ENCODE peak calls at places on chromosomes 11 and 22, in seven cellular contexts. J is left ventricle myocardium inferior, P is right lobe of liver, T is BE2C, Y is foreskin keratinocyte, X is pancreas, V is heart left ventricle. U is an unnamed sample.
A peak's percentile ranks its signal among the peaks of the same experiment; 100 is the strongest.

GRCh38 chr11:76599041-76600013 is 71.2 kb downstream of the LRRC32 start:
- DNase-seq in J (no peak), X (no peak), Y (no peak), T (no peak), V (no peak), P (no peak), U (no peak)

GRCh38 chr11:12087075-12087775 is 23.2 kb upstream of the MICAL2 start:
- DNase-seq in Y (peak; percentile 93), X (no peak), T (no peak), J (no peak), P (no peak), V (no peak), U (no peak)

GRCh38 chr11:71446942-71447688 is 1.1 kb downstream of the DHCR7 start:
- DNase-seq in J (no peak), X (no peak), Y (peak; percentile 74), P (no peak), T (no peak), V (no peak), U (peak; percentile 73)

GRCh38 chr11:10784229-10785145 is 24.2 kb downstream of the EIF4G2 start:
- DNase-seq in X (no peak), T (peak; percentile 51), J (peak; percentile 28), V (peak; percentile 49), P (no peak), Y (no peak), U (no peak)

GRCh38 chr11:134158023-134158422 is 65.7 kb downstream of the NCAPD3 start:
- DNase-seq in P (no peak), T (no peak), V (no peak), J (no peak), X (no peak), Y (no peak), U (no peak)

GRCh38 chr11:57307666-57308270 is 17.0 kb downstream of the TNKS1BP1 start:
- DNase-seq in Y (peak; percentile 79), J (no peak), T (no peak), V (no peak), P (no peak), X (no peak), U (peak; percentile 54)

GRCh38 chr11:3147257-3147619 is 17.9 kb downstream of the OSBPL5 start:
- DNase-seq in T (no peak), Y (no peak), J (peak; percentile 68), P (no peak), V (no peak), X (no peak), U (no peak)

GRCh38 chr11:101049813-101050212 is 79.8 kb downstream of the PGR start:
- DNase-seq in P (no peak), V (no peak), J (no peak), T (no peak), Y (no peak), X (no peak), U (no peak)

GRCh38 chr11:45021001-45021400 is 70.3 kb upstream of the TP53I11 start:
- DNase-seq in V (peak; percentile 45), T (no peak), P (no peak), Y (no peak), X (no peak), J (no peak), U (no peak)

GRCh38 chr11:96230686-96231085 is 112.3 kb downstream of the MAML2 start:
- DNase-seq in J (no peak), Y (no peak), T (no peak), X (no peak), P (no peak), V (no peak), U (no peak)

GRCh38 chr11:30635401-30635989 is 49.3 kb upstream of the MPPED2 start:
- DNase-seq in V (no peak), Y (no peak), X (no peak), J (no peak), P (no peak), T (peak; percentile 17), U (peak; percentile 61)

GRCh38 chr11:118436639-118437045 is 350 bp downstream of the KMT2A start:
- DNase-seq in X (peak; percentile 43), J (no peak), V (peak; percentile 31), T (peak; percentile 35), Y (peak; percentile 6), P (no peak), U (peak; percentile 60)

GRCh38 chr11:63343130-63343529 is 26.5 kb upstream of the SLC22A9 start:
- DNase-seq in V (no peak), Y (no peak), T (no peak), P (no peak), J (no peak), X (no peak), U (no peak)

GRCh38 chr11:69934861-69935494 is 115.8 kb upstream of the FGF3 start:
- DNase-seq in T (peak; percentile 74), X (no peak), P (no peak), Y (no peak), V (no peak), J (peak; percentile 14), U (peak; percentile 58)

GRCh38 chr11:120773501-120774031 is 250.3 kb upstream of the TBCEL start:
- DNase-seq in X (no peak), P (no peak), V (no peak), J (no peak), T (no peak), Y (no peak), U (peak; percentile 15)

GRCh38 chr11:12007769-12008737 is at the start of gene DKK3:
- DNase-seq in V (peak; percentile 47), X (no peak), Y (peak; percentile 76), T (peak; percentile 23), P (no peak), J (no peak), U (no peak)

GRCh38 chr22:41857160-41857859 is 24.4 kb downstream of the SREBF2 start:
- DNase-seq in P (no peak), V (peak; percentile 40), T (peak; percentile 59), Y (peak; percentile 85), X (no peak), J (no peak), U (no peak)

GRCh38 chr22:31075961-31076360 is 5.2 kb upstream of the SMTN start:
- DNase-seq in T (no peak), P (peak; percentile 67), V (peak; percentile 91), X (no peak), Y (no peak), J (peak; percentile 93), U (peak; percentile 93)

GRCh38 chr11:2794419-2794795 is 91.2 kb downstream of the CDKN1C start:
- DNase-seq in Y (no peak), V (peak; percentile 13), T (no peak), X (no peak), J (peak; percentile 9), P (peak; percentile 5), U (peak; percentile 42)

GRCh38 chr22:28440517-28441366 is 238.9 kb downstream of the TTC28 start:
- DNase-seq in Y (no peak), T (no peak), X (no peak), V (no peak), P (no peak), J (no peak), U (no peak)

GRCh38 chr11:61116426-61117214 is 14.3 kb downstream of the CD5 start:
- DNase-seq in V (no peak), X (no peak), J (no peak), P (peak; percentile 1), T (no peak), Y (no peak), U (no peak)

GRCh38 chr11:69295995-69296889 is 2.3 kb downstream of the MYEOV start:
- DNase-seq in V (no peak), X (no peak), Y (peak; percentile 46), J (peak; percentile 54), P (peak; percentile 70), T (no peak), U (peak; percentile 82)

GRCh38 chr11:2949920-2950319 is 20.7 kb upstream of the PHLDA2 start:
- DNase-seq in T (no peak), V (no peak), Y (no peak), J (no peak), X (no peak), P (no peak), U (no peak)

GRCh38 chr11:117430293-117430955 is 102.8 kb downstream of the CEP164 start:
- DNase-seq in P (no peak), V (no peak), T (no peak), J (no peak), X (no peak), Y (no peak), U (no peak)
- H3K27me3 ChIP-seq in P (no peaks in the 10 kb centered on the region), V (no peaks in the 10 kb centered on the region), T (no peaks in the 10 kb centered on the region), J (peaks cover 3% of the 10 kb centered on the region), X (no peaks in the 10 kb centered on the region), Y (peaks cover 20% of the 10 kb centered on the region), U (no peaks in the 10 kb centered on the region)

GRCh38 chr22:40512426-40513136 is 123.9 kb downstream of the MRTFA start:
- DNase-seq in X (no peak), V (peak; percentile 26), Y (peak; percentile 98), P (no peak), J (no peak), T (no peak), U (peak; percentile 78)
- H3K4me1 ChIP-seq in X (peaks cover 53% of the 10 kb centered on the region), V (peaks cover 68% of the 10 kb centered on the region), Y (peaks cover 33% of the 10 kb centered on the region), P (no peaks in the 10 kb centered on the region), J (peaks cover 63% of the 10 kb centered on the region), T (no peaks in the 10 kb centered on the region), U (peaks cover 48% of the 10 kb centered on the region)

GRCh38 chr11:19111809-19112208 is 5.2 kb upstream of the ZDHHC13 start:
- DNase-seq in P (no peak), T (no peak), Y (no peak), V (no peak), J (no peak), X (no peak), U (no peak)

GRCh38 chr11:19110290-19110689 is 6.7 kb upstream of the ZDHHC13 start:
- DNase-seq in Y (no peak), X (peak; percentile 30), T (no peak), P (no peak), J (peak; percentile 54), V (peak; percentile 66), U (no peak)
- H3K27me3 ChIP-seq in Y (no peaks in the 10 kb centered on the region), X (no peaks in the 10 kb centered on the region), T (no peaks in the 10 kb centered on the region), P (no peaks in the 10 kb centered on the region), J (no peaks in the 10 kb centered on the region), V (no peaks in the 10 kb centered on the region), U (no peaks in the 10 kb centered on the region)

GRCh38 chr11:103898065-103898464 is 138.4 kb upstream of the DDI1 start:
- DNase-seq in X (no peak), Y (peak; percentile 65), J (no peak), V (no peak), P (no peak), T (no peak), U (no peak)
- H3K4me1 ChIP-seq in X (no peaks in the 10 kb centered on the region), Y (no peaks in the 10 kb centered on the region), J (no peaks in the 10 kb centered on the region), V (peaks cover 18% of the 10 kb centered on the region), P (no peaks in the 10 kb centered on the region), T (no peaks in the 10 kb centered on the region), U (no peaks in the 10 kb centered on the region)

GRCh38 chr11:111091341-111091740 is 154.2 kb upstream of the POU2AF2 start:
- DNase-seq in P (no peak), Y (no peak), T (no peak), V (no peak), J (no peak), X (no peak), U (no peak)
- H3K27me3 ChIP-seq in P (no peaks in the 10 kb centered on the region), Y (no peaks in the 10 kb centered on the region), T (no peaks in the 10 kb centered on the region), V (no peaks in the 10 kb centered on the region), J (peaks cover 6% of the 10 kb centered on the region), X (no peaks in the 10 kb centered on the region), U (no peaks in the 10 kb centered on the region)

DNA sequence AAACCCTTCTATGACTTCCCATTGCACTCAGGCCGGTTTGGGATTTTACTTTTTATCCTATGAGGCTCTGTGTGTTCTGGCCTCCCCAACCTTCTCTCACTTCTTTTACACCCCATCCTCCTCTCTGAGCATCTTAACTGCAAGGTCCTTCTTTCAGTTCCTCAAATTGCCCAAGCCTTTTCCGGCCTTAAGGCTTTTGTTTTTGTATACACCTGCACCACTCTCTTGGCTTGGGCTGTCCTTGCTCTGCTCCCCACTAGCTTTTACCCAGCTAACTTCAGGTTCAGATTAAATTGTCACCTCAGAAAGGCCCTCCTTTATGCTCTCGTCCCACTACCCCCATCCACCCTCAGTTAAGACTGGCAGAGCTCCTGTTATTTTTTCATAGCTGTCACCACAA is 55.5 kb downstream of the FAM83F start:
- DNase-seq in X (no peak), P (no peak), J (no peak), T (no peak), V (no peak), Y (no peak), U (no peak)
- H3K4me1 ChIP-seq in X (no peaks in the 10 kb centered on the region), P (no peaks in the 10 kb centered on the region), J (peaks cover 67% of the 10 kb centered on the region), T (no peaks in the 10 kb centered on the region), V (peaks cover 44% of the 10 kb centered on the region), Y (peaks cover 4% of the 10 kb centered on the region), U (no peaks in the 10 kb centered on the region)

U was measured in sigmoid colon.